ENCODE peak calls at places on chromosomes 3 and 15, in four cellular contexts. X, Y, U and T are unnamed samples.

GRCh38 chr3:194935061-194935460 is 249.4 kb downstream of the FAM43A start:
- DNase-seq in X (no peak), Y (no peak), U (no peak), T (no peak)

GRCh38 chr3:14019459-14019858 is 105.2 kb downstream of the CHCHD4 start:
- DNase-seq in X (no peak), Y (no peak), U (no peak), T (no peak)

GRCh38 chr15:39682366-39682765 is 100.3 kb downstream of the FSIP1 start:
- DNase-seq in X (no peak), Y (no peak), U (no peak), T (no peak)

GRCh38 chr3:198107840-198108734 is 148.1 kb downstream of the LMLN start:
- DNase-seq in X (no peak), Y (no peak), U (peak; percentile 52), T (no peak)

GRCh38 chr3:73766599-73767378 is 142.0 kb upstream of the PDZRN3 start:
- DNase-seq in X (no peak), Y (peak; percentile 34), U (no peak), T (no peak)

GRCh38 chr3:39166134-39166710 is 12.8 kb upstream of the CSRNP1 start:
- DNase-seq in X (no peak), Y (no peak), U (no peak), T (no peak)

GRCh38 chr3:117563063-117563462 is 853.5 kb downstream of the TUSC7 start:
- DNase-seq in X (no peak), Y (no peak), U (no peak), T (no peak)

GRCh38 chr3:62965311-62965710 is 90.1 kb upstream of the CADPS start:
- DNase-seq in X (no peak), Y (no peak), U (no peak), T (no peak)

GRCh38 chr3:65778966-65779365 is 259.8 kb downstream of the MAGI1 start:
- DNase-seq in X (no peak), Y (no peak), U (no peak), T (no peak)

GRCh38 chr3:58556761-58557181 is 19.8 kb upstream of the ACOX2 start:
- DNase-seq in X (no peak), Y (peak; percentile 41), U (no peak), T (no peak)

GRCh38 chr3:66499881-66500574 is 794 bp downstream of the LRIG1 start:
- DNase-seq in X (peak; percentile 33), Y (peak; percentile 71), U (peak; percentile 3), T (no peak)

GRCh38 chr3:72018339-72018984 is 233.5 kb upstream of the PROK2 start:
- DNase-seq in X (no peak), Y (no peak), U (peak; percentile 76), T (no peak)

GRCh38 chr15:61095804-61096506 is 133.1 kb downstream of the RORA start:
- DNase-seq in X (no peak), Y (no peak), U (no peak), T (no peak)

GRCh38 chr3:112747624-112748023 is 99.0 kb downstream of the CD200R1L start:
- DNase-seq in X (no peak), Y (no peak), U (no peak), T (no peak)

GRCh38 chr3:141686477-141687280 is 51.4 kb upstream of the RNF7 start:
- DNase-seq in X (no peak), Y (no peak), U (peak; percentile 15), T (no peak)

GRCh38 chr15:51757463-51757862 is 6.1 kb downstream of the TMOD2 start:
- DNase-seq in X (no peak), Y (no peak), U (no peak), T (no peak)

GRCh38 chr15:51756482-51756881 is 5.1 kb downstream of the TMOD2 start:
- DNase-seq in X (no peak), Y (no peak), U (no peak), T (no peak)

GRCh38 chr15:51759557-51760070 is 8.2 kb downstream of the TMOD2 start:
- DNase-seq in X (peak; percentile 56), Y (no peak), U (peak; percentile 35), T (no peak)

GRCh38 chr15:51760805-51761204 is 9.4 kb downstream of the TMOD2 start:
- DNase-seq in X (no peak), Y (no peak), U (no peak), T (no peak)

DNA sequence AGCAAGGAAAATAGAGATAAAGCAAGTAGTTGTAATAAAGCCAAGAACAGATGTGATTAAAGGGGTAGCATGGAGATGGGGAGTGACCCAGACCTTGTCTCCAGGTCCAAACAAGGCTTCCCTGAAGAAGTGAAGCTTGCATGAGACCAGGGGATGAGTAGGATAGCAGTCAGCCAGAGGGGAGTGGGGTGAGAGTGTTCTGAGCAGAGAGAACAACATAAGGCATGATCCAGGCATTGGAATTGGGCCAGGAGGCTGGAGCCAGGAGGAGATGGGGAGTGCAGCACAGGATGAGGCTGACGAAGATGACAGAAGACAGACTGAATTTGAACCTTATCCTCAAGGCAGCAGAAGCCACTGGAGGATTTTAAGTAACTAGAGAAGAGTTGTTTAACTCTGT is 7.2 kb downstream of the TMOD2 start:
- DNase-seq in X (no peak), Y (peak; percentile 70), U (peak; percentile 28), T (no peak)
- TF ChIP-seq USF1 in X (no peak), Y (no peak), U (no peak), T (no peak)

GRCh38 chr3:169992781-169993180 is 26.2 kb downstream of the SEC62 start:
- DNase-seq in X (no peak), Y (no peak), U (no peak), T (no peak)
- TF ChIP-seq USF1 in X (no peak), Y (no peak), U (no peak), T (no peak)

DNA sequence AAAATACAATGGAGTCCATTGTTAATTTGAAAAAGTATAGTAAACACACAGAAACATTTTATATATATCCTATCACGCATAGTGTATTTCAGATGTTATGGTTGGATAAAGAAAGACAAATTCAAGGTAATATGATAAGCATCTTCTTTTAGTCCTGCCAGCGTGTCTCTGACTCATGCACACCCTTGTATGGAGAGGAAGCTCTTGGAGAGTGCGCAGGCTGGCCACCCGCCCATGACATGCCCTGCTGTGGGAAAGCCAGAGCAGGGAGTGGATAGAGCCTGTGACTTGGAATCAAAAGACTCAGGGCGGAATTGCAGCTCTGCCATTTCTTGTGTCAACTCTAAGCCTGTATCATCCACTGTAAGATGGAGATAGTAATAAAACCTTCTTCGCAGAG is 23.0 kb upstream of the COPG1 start:
- DNase-seq in X (no peak), Y (peak; percentile 34), U (peak; percentile 51), T (no peak)
- TF ChIP-seq USF1 in X (no peak), Y (no peak), U (no peak), T (no peak)

GRCh38 chr3:126101521-126101982 is 17.6 kb upstream of the SLC41A3 start:
- DNase-seq in X (no peak), Y (no peak), U (no peak), T (no peak)
- TF ChIP-seq USF1 in X (no peak), Y (no peak), U (no peak), T (no peak)

GRCh38 chr15:69469467-69470191 is 17.0 kb downstream of the RPLP1 start:
- DNase-seq in X (no peak), Y (no peak), U (peak; percentile 56), T (no peak)
- TF ChIP-seq USF1 in X (no peak), Y (no peak), U (no peak), T (no peak)